ENCODE peak calls at places on chromosomes 7 and 10, in six cellular contexts. One of them, this sample, is unnamed.

GRCh38 chr7:147824671-147825070 is 765.9 kb upstream of the C7orf33 start:
- DNase-seq in neural crest cell: no peak
- DNase-seq in HTR-8/SVneo: no peak
- DNase-seq in naive thymus-derived CD8-positive, alpha-beta T cell: no peak
- DNase-seq in activated naive CD8-positive, alpha-beta T cell treated with anti-CD3 and anti-CD28 coated beads, Interleukin-2, amount 50 U/mL, for 24 hours: no peak
- DNase-seq in fibroblast of the aortic adventitia: no peak
- DNase-seq in this sample: no peak

GRCh38 chr7:76232698-76233097 is 31.0 kb downstream of the SRRM3 start:
- DNase-seq in fibroblast of the aortic adventitia: no peak
- DNase-seq in naive thymus-derived CD8-positive, alpha-beta T cell: no peak
- DNase-seq in activated naive CD8-positive, alpha-beta T cell treated with anti-CD3 and anti-CD28 coated beads, Interleukin-2, amount 50 U/mL, for 24 hours: no peak
- DNase-seq in neural crest cell: no peak
- DNase-seq in HTR-8/SVneo: no peak
- DNase-seq in this sample: no peak

GRCh38 chr7:108603922-108604684 is 34.4 kb downstream of the DNAJB9 start:
- DNase-seq in HTR-8/SVneo: no peak
- DNase-seq in neural crest cell: no peak
- DNase-seq in fibroblast of the aortic adventitia: no peak
- DNase-seq in naive thymus-derived CD8-positive, alpha-beta T cell: no peak
- DNase-seq in activated naive CD8-positive, alpha-beta T cell treated with anti-CD3 and anti-CD28 coated beads, Interleukin-2, amount 50 U/mL, for 24 hours: no peak
- DNase-seq in this sample: no peak

GRCh38 chr7:151078233-151079040 is 2.2 kb downstream of the FASTK start:
- DNase-seq in HTR-8/SVneo: no peak
- DNase-seq in activated naive CD8-positive, alpha-beta T cell treated with anti-CD3 and anti-CD28 coated beads, Interleukin-2, amount 50 U/mL, for 24 hours: no peak
- DNase-seq in fibroblast of the aortic adventitia: peak
- DNase-seq in neural crest cell: no peak
- DNase-seq in naive thymus-derived CD8-positive, alpha-beta T cell: no peak
- DNase-seq in this sample: no peak

GRCh38 chr10:48555310-48556042 is 49.4 kb downstream of the ARHGAP22 start:
- DNase-seq in naive thymus-derived CD8-positive, alpha-beta T cell: no peak
- DNase-seq in fibroblast of the aortic adventitia: no peak
- DNase-seq in neural crest cell: no peak
- DNase-seq in HTR-8/SVneo: no peak
- DNase-seq in activated naive CD8-positive, alpha-beta T cell treated with anti-CD3 and anti-CD28 coated beads, Interleukin-2, amount 50 U/mL, for 24 hours: no peak
- DNase-seq in this sample: no peak

GRCh38 chr10:119496282-119496681 is 46.2 kb downstream of the RGS10 start:
- DNase-seq in HTR-8/SVneo: no peak
- DNase-seq in fibroblast of the aortic adventitia: no peak
- DNase-seq in naive thymus-derived CD8-positive, alpha-beta T cell: no peak
- DNase-seq in activated naive CD8-positive, alpha-beta T cell treated with anti-CD3 and anti-CD28 coated beads, Interleukin-2, amount 50 U/mL, for 24 hours: peak
- DNase-seq in neural crest cell: no peak
- DNase-seq in this sample: no peak

GRCh38 chr7:156496491-156497264 is 143.9 kb upstream of the RNF32 start:
- DNase-seq in neural crest cell: no peak
- DNase-seq in activated naive CD8-positive, alpha-beta T cell treated with anti-CD3 and anti-CD28 coated beads, Interleukin-2, amount 50 U/mL, for 24 hours: no peak
- DNase-seq in HTR-8/SVneo: no peak
- DNase-seq in fibroblast of the aortic adventitia: no peak
- DNase-seq in naive thymus-derived CD8-positive, alpha-beta T cell: no peak
- DNase-seq in this sample: no peak

GRCh38 chr7:150362989-150363769 is 5.4 kb upstream of the REPIN1 start:
- DNase-seq in neural crest cell: no peak
- DNase-seq in fibroblast of the aortic adventitia: no peak
- DNase-seq in activated naive CD8-positive, alpha-beta T cell treated with anti-CD3 and anti-CD28 coated beads, Interleukin-2, amount 50 U/mL, for 24 hours: no peak
- DNase-seq in naive thymus-derived CD8-positive, alpha-beta T cell: no peak
- DNase-seq in HTR-8/SVneo: no peak
- DNase-seq in this sample: no peak

GRCh38 chr10:115706482-115707076 is 566.4 kb downstream of the GFRA1 start:
- DNase-seq in fibroblast of the aortic adventitia: peak
- DNase-seq in activated naive CD8-positive, alpha-beta T cell treated with anti-CD3 and anti-CD28 coated beads, Interleukin-2, amount 50 U/mL, for 24 hours: no peak
- DNase-seq in neural crest cell: peak
- DNase-seq in naive thymus-derived CD8-positive, alpha-beta T cell: no peak
- DNase-seq in HTR-8/SVneo: peak
- DNase-seq in this sample: no peak

GRCh38 chr7:87154166-87154565 is 1.9 kb downstream of the DMTF1 start:
- DNase-seq in fibroblast of the aortic adventitia: no peak
- DNase-seq in activated naive CD8-positive, alpha-beta T cell treated with anti-CD3 and anti-CD28 coated beads, Interleukin-2, amount 50 U/mL, for 24 hours: no peak
- DNase-seq in HTR-8/SVneo: no peak
- DNase-seq in naive thymus-derived CD8-positive, alpha-beta T cell: no peak
- DNase-seq in neural crest cell: no peak
- DNase-seq in this sample: no peak

GRCh38 chr7:12709731-12710502 is 22.5 kb downstream of the ARL4A start:
- DNase-seq in HTR-8/SVneo: peak
- DNase-seq in neural crest cell: no peak
- DNase-seq in fibroblast of the aortic adventitia: peak
- DNase-seq in naive thymus-derived CD8-positive, alpha-beta T cell: no peak
- DNase-seq in activated naive CD8-positive, alpha-beta T cell treated with anti-CD3 and anti-CD28 coated beads, Interleukin-2, amount 50 U/mL, for 24 hours: no peak
- DNase-seq in this sample: no peak

GRCh38 chr10:68231106-68231901 is 609 bp downstream of the ATOH7 start:
- DNase-seq in activated naive CD8-positive, alpha-beta T cell treated with anti-CD3 and anti-CD28 coated beads, Interleukin-2, amount 50 U/mL, for 24 hours: peak
- DNase-seq in neural crest cell: peak
- DNase-seq in HTR-8/SVneo: peak
- DNase-seq in fibroblast of the aortic adventitia: peak
- DNase-seq in naive thymus-derived CD8-positive, alpha-beta T cell: peak
- DNase-seq in this sample: no peak

GRCh38 chr7:88835147-88835728 is 39.7 kb upstream of the TEX47 start:
- DNase-seq in activated naive CD8-positive, alpha-beta T cell treated with anti-CD3 and anti-CD28 coated beads, Interleukin-2, amount 50 U/mL, for 24 hours: no peak
- DNase-seq in neural crest cell: peak
- DNase-seq in naive thymus-derived CD8-positive, alpha-beta T cell: no peak
- DNase-seq in HTR-8/SVneo: no peak
- DNase-seq in fibroblast of the aortic adventitia: peak
- DNase-seq in this sample: no peak

GRCh38 chr7:46544396-46545008 is 623.4 kb upstream of the IGFBP3 start:
- DNase-seq in naive thymus-derived CD8-positive, alpha-beta T cell: no peak
- DNase-seq in neural crest cell: no peak
- DNase-seq in fibroblast of the aortic adventitia: peak
- DNase-seq in HTR-8/SVneo: no peak
- DNase-seq in activated naive CD8-positive, alpha-beta T cell treated with anti-CD3 and anti-CD28 coated beads, Interleukin-2, amount 50 U/mL, for 24 hours: no peak
- DNase-seq in this sample: no peak

GRCh38 chr10:31536297-31536696 is 217.3 kb downstream of the ZEB1 start:
- DNase-seq in neural crest cell: no peak
- DNase-seq in HTR-8/SVneo: no peak
- DNase-seq in activated naive CD8-positive, alpha-beta T cell treated with anti-CD3 and anti-CD28 coated beads, Interleukin-2, amount 50 U/mL, for 24 hours: no peak
- DNase-seq in naive thymus-derived CD8-positive, alpha-beta T cell: no peak
- DNase-seq in fibroblast of the aortic adventitia: peak
- DNase-seq in this sample: no peak

GRCh38 chr7:46291601-46292150 is 370.6 kb upstream of the IGFBP3 start:
- DNase-seq in naive thymus-derived CD8-positive, alpha-beta T cell: no peak
- DNase-seq in fibroblast of the aortic adventitia: peak
- DNase-seq in neural crest cell: no peak
- DNase-seq in HTR-8/SVneo: no peak
- DNase-seq in activated naive CD8-positive, alpha-beta T cell treated with anti-CD3 and anti-CD28 coated beads, Interleukin-2, amount 50 U/mL, for 24 hours: no peak
- DNase-seq in this sample: no peak

GRCh38 chr10:536935-537334 is 152.5 kb downstream of the DIP2C start:
- DNase-seq in activated naive CD8-positive, alpha-beta T cell treated with anti-CD3 and anti-CD28 coated beads, Interleukin-2, amount 50 U/mL, for 24 hours: no peak
- DNase-seq in naive thymus-derived CD8-positive, alpha-beta T cell: no peak
- DNase-seq in fibroblast of the aortic adventitia: no peak
- DNase-seq in HTR-8/SVneo: no peak
- DNase-seq in neural crest cell: no peak
- DNase-seq in this sample: no peak

GRCh38 chr10:99172130-99172738 is 63.4 kb downstream of the HPSE2 start:
- DNase-seq in fibroblast of the aortic adventitia: peak
- DNase-seq in HTR-8/SVneo: peak
- DNase-seq in naive thymus-derived CD8-positive, alpha-beta T cell: no peak
- DNase-seq in activated naive CD8-positive, alpha-beta T cell treated with anti-CD3 and anti-CD28 coated beads, Interleukin-2, amount 50 U/mL, for 24 hours: peak
- DNase-seq in neural crest cell: peak
- DNase-seq in this sample: no peak

GRCh38 chr7:88306590-88307048 is at the start of gene STEAP4:
- DNase-seq in fibroblast of the aortic adventitia: peak
- DNase-seq in HTR-8/SVneo: no peak
- DNase-seq in neural crest cell: peak
- DNase-seq in activated naive CD8-positive, alpha-beta T cell treated with anti-CD3 and anti-CD28 coated beads, Interleukin-2, amount 50 U/mL, for 24 hours: peak
- DNase-seq in naive thymus-derived CD8-positive, alpha-beta T cell: no peak
- DNase-seq in this sample: no peak

GRCh38 chr7:48141551-48141950 is 29.7 kb upstream of the ABCA13 start:
- DNase-seq in naive thymus-derived CD8-positive, alpha-beta T cell: no peak
- DNase-seq in HTR-8/SVneo: no peak
- DNase-seq in activated naive CD8-positive, alpha-beta T cell treated with anti-CD3 and anti-CD28 coated beads, Interleukin-2, amount 50 U/mL, for 24 hours: no peak
- DNase-seq in fibroblast of the aortic adventitia: no peak
- DNase-seq in neural crest cell: no peak
- DNase-seq in this sample: no peak

GRCh38 chr7:159240962-159241361 is 96.3 kb upstream of the VIPR2 start:
- DNase-seq in neural crest cell: no peak
- DNase-seq in HTR-8/SVneo: no peak
- DNase-seq in fibroblast of the aortic adventitia: no peak
- DNase-seq in activated naive CD8-positive, alpha-beta T cell treated with anti-CD3 and anti-CD28 coated beads, Interleukin-2, amount 50 U/mL, for 24 hours: no peak
- DNase-seq in naive thymus-derived CD8-positive, alpha-beta T cell: no peak
- DNase-seq in this sample: no peak

GRCh38 chr10:9362721-9363120 is 1308.2 kb downstream of the GATA3 start:
- DNase-seq in HTR-8/SVneo: no peak
- DNase-seq in activated naive CD8-positive, alpha-beta T cell treated with anti-CD3 and anti-CD28 coated beads, Interleukin-2, amount 50 U/mL, for 24 hours: no peak
- DNase-seq in neural crest cell: no peak
- DNase-seq in fibroblast of the aortic adventitia: no peak
- DNase-seq in naive thymus-derived CD8-positive, alpha-beta T cell: no peak
- DNase-seq in this sample: no peak